ENCODE peak calls at places on chromosomes 7 and 10, in five cellular contexts. X, Q, V, Y and U are unnamed samples.

GRCh38 chr7:114539575-114539974 is 125.0 kb downstream of the FOXP2 start:
- DNase-seq in X (peak; percentile 23), Q (no peak), V (no peak), Y (no peak), U (no peak)

GRCh38 chr10:44998146-44998631 is 2.5 kb upstream of the ZNF22 start:
- DNase-seq in X (no peak), Q (no peak), V (no peak), Y (peak; percentile 17), U (no peak)

GRCh38 chr7:100220833-100221718 is 1.3 kb downstream of the PVRIG start:
- DNase-seq in X (peak; percentile 93), Q (no peak), V (peak; percentile 81), Y (no peak), U (no peak)

GRCh38 chr10:110504111-110504735 is 6.5 kb downstream of the DUSP5 start:
- DNase-seq in X (peak; percentile 85), Q (no peak), V (peak; percentile 84), Y (no peak), U (peak; percentile 79)

GRCh38 chr7:88357295-88357694 is 50.6 kb upstream of the STEAP4 start:
- DNase-seq in X (no peak), Q (no peak), V (no peak), Y (no peak), U (no peak)

GRCh38 chr7:75054744-75055527 is 18.7 kb downstream of the RCC1L start:
- DNase-seq in X (no peak), Q (no peak), V (no peak), Y (no peak), U (peak; percentile 77)

GRCh38 chr7:8109196-8110022 is 140.8 kb downstream of the GLCCI1 start:
- DNase-seq in X (no peak), Q (no peak), V (no peak), Y (no peak), U (peak; percentile 35)

GRCh38 chr7:107937514-107937913 is 46.5 kb downstream of the DLD start:
- DNase-seq in X (no peak), Q (no peak), V (no peak), Y (no peak), U (no peak)

GRCh38 chr10:106513328-106513727 is 651.2 kb downstream of the SORCS1 start:
- DNase-seq in X (no peak), Q (no peak), V (no peak), Y (no peak), U (no peak)

GRCh38 chr10:132374176-132374575 is 22.8 kb upstream of the PWWP2B start:
- DNase-seq in X (no peak), Q (no peak), V (no peak), Y (no peak), U (no peak)

GRCh38 chr10:15585303-15585715 is 134.4 kb downstream of the ITGA8 start:
- DNase-seq in X (peak; percentile 76), Q (peak; percentile 8), V (peak; percentile 36), Y (peak; percentile 82), U (peak; percentile 51)

GRCh38 chr7:115356139-115356746 is 434.3 kb downstream of the MDFIC start:
- DNase-seq in X (peak; percentile 42), Q (no peak), V (no peak), Y (no peak), U (no peak)

GRCh38 chr7:29771081-29771832 is 35.1 kb upstream of the WIPF3 start:
- DNase-seq in X (no peak), Q (no peak), V (no peak), Y (no peak), U (no peak)

GRCh38 chr10:43125274-43125845 is 12.9 kb upstream of the CSGALNACT2 start:
- DNase-seq in X (no peak), Q (no peak), V (no peak), Y (no peak), U (no peak)

GRCh38 chr7:69598487-69599148 is 343 bp downstream of the AUTS2 start:
- DNase-seq in X (peak; percentile 84), Q (no peak), V (peak; percentile 66), Y (peak; percentile 58), U (no peak)

GRCh38 chr10:94131885-94132284 is 138.2 kb downstream of the PLCE1 start:
- DNase-seq in X (no peak), Q (no peak), V (no peak), Y (no peak), U (peak; percentile 44)

GRCh38 chr10:86439544-86439943 is 72.9 kb upstream of the GRID1 start:
- DNase-seq in X (no peak), Q (no peak), V (no peak), Y (no peak), U (peak; percentile 50)

GRCh38 chr10:99917963-99918825 is 91.6 kb downstream of the DNMBP start:
- DNase-seq in X (peak; percentile 21), Q (no peak), V (no peak), Y (peak; percentile 78), U (peak; percentile 79)

GRCh38 chr7:1714583-1715330 is 44.7 kb downstream of the ELFN1 start:
- DNase-seq in X (no peak), Q (no peak), V (no peak), Y (no peak), U (no peak)

GRCh38 chr10:8738987-8739386 is 684.5 kb downstream of the GATA3 start:
- DNase-seq in X (no peak), Q (no peak), V (no peak), Y (no peak), U (no peak)

GRCh38 chr7:81604808-81605174 is 165.1 kb downstream of the HGF start:
- DNase-seq in X (no peak), Q (no peak), V (no peak), Y (no peak), U (no peak)

GRCh38 chr10:125824736-125825135 is 1.4 kb downstream of the BCCIP start:
- DNase-seq in X (no peak), Q (no peak), V (no peak), Y (no peak), U (peak; percentile 51)

GRCh38 chr7:111803015-111803758 is 240.9 kb upstream of the IMMP2L start:
- DNase-seq in X (no peak), Q (no peak), V (no peak), Y (no peak), U (peak; percentile 43)

GRCh38 chr7:23158546-23158945 is 23.3 kb upstream of the NUP42 start:
- DNase-seq in X (no peak), Q (no peak), V (no peak), Y (no peak), U (no peak)

GRCh38 chr10:115624448-115624847 is 531.3 kb downstream of the ATRNL1 start:
- DNase-seq in X (no peak), Q (no peak), V (no peak), Y (no peak), U (no peak)

GRCh38 chr10:132399117-132400035 is 2.4 kb downstream of the PWWP2B start:
- DNase-seq in X (no peak), Q (no peak), V (no peak), Y (no peak), U (no peak)

GRCh38 chr10:71909399-71910083 is 54.7 kb upstream of the CHST3 start:
- DNase-seq in X (peak; percentile 27), Q (no peak), V (no peak), Y (no peak), U (no peak)

GRCh38 chr10:122019414-122019975 is 30.5 kb downstream of the TACC2 start:
- DNase-seq in X (no peak), Q (no peak), V (no peak), Y (peak; percentile 81), U (no peak)

GRCh38 chr7:105209870-105210269 is 178.9 kb downstream of the SRPK2 start:
- DNase-seq in X (no peak), Q (no peak), V (no peak), Y (no peak), U (no peak)

GRCh38 chr7:134460000-134460399 is 1.1 kb upstream of the AKR1B1 start:
- DNase-seq in X (no peak), Q (no peak), V (no peak), Y (no peak), U (no peak)

GRCh38 chr7:111076205-111076604 is 14.7 kb upstream of the LRRN3 start:
- DNase-seq in X (no peak), Q (no peak), V (no peak), Y (no peak), U (peak; percentile 40)

GRCh38 chr7:73921623-73922528 is 60.9 kb downstream of the TMEM270 start:
- DNase-seq in X (no peak), Q (no peak), V (no peak), Y (no peak), U (no peak)

GRCh38 chr10:76352300-76352699 is 920.9 kb downstream of the LRMDA start:
- DNase-seq in X (no peak), Q (no peak), V (no peak), Y (no peak), U (peak; percentile 92)

GRCh38 chr10:33132626-33133025 is 174.6 kb upstream of the ITGB1 start:
- DNase-seq in X (peak; percentile 38), Q (no peak), V (no peak), Y (no peak), U (no peak)

GRCh38 chr10:29519670-29520069 is 115.1 kb downstream of the SVIL start:
- DNase-seq in X (no peak), Q (no peak), V (no peak), Y (no peak), U (no peak)